ENCODE peak calls at places on chromosomes 1 and 21, in ten cellular contexts. Y is breast epithelium, I is HTR-8/SVneo, G is AG04450, C is ELF-1, P is upper lobe of right lung, E is adipocyte, F is CD14-positive monocyte, B is lower lobe of right lung, H is left ventricle myocardium superior. O is an unnamed sample.

GRCh38 chr1:197184190-197184589 is 37.7 kb upstream of the ASPM start:
- DNase-seq in Y (no peak), I (no peak), G (no peak), C (no peak), P (no peak), E (peak; percentile 59), F (no peak), B (no peak), H (no peak), O (no peak)

GRCh38 chr1:54583868-54584267 is 35.8 kb downstream of the ACOT11 start:
- DNase-seq in Y (no peak), I (no peak), G (no peak), C (no peak), P (no peak), E (no peak), F (no peak), B (no peak), H (no peak), O (no peak)

GRCh38 chr1:41504126-41505035 is 19.9 kb upstream of the EDN2 start:
- DNase-seq in Y (no peak), I (no peak), G (no peak), C (no peak), P (no peak), E (peak; percentile 44), F (no peak), B (no peak), H (no peak), O (peak; percentile 54)

GRCh38 chr1:234899041-234899787 is 229.4 kb downstream of the TOMM20 start:
- DNase-seq in Y (no peak), I (no peak), G (no peak), C (peak; percentile 40), P (peak; percentile 76), E (no peak), F (no peak), B (peak; percentile 71), H (peak; percentile 53), O (no peak)

GRCh38 chr1:200006711-200007110 is 20.8 kb upstream of the NR5A2 start:
- DNase-seq in Y (no peak), I (no peak), G (no peak), C (no peak), P (no peak), E (no peak), F (no peak), B (no peak), H (no peak), O (no peak)

GRCh38 chr1:36297062-36297461 is 9.1 kb upstream of the SH3D21 start:
- DNase-seq in Y (peak; percentile 28), I (no peak), G (no peak), C (no peak), P (no peak), E (no peak), F (no peak), B (no peak), H (no peak), O (no peak)

GRCh38 chr1:97350662-97351061 is 570.2 kb downstream of the DPYD start:
- DNase-seq in Y (no peak), I (no peak), G (peak; percentile 61), C (no peak), P (no peak), E (peak; percentile 41), F (no peak), B (no peak), H (no peak), O (no peak)

GRCh38 chr1:17874665-17875064 is 119.5 kb downstream of the ACTL8 start:
- DNase-seq in Y (no peak), I (peak; percentile 40), G (peak; percentile 83), C (peak; percentile 49), P (peak; percentile 36), E (peak; percentile 87), F (no peak), B (no peak), H (no peak), O (no peak)

GRCh38 chr1:5640845-5641244 is 351.4 kb downstream of the NPHP4 start:
- DNase-seq in Y (no peak), I (no peak), G (no peak), C (peak; percentile 32), P (no peak), E (no peak), F (no peak), B (no peak), H (no peak), O (no peak)

GRCh38 chr1:87588445-87588844 is 259.8 kb downstream of the LMO4 start:
- DNase-seq in Y (no peak), I (no peak), G (peak; percentile 36), C (no peak), P (no peak), E (no peak), F (no peak), B (no peak), H (no peak), O (no peak)

GRCh38 chr1:192726820-192727504 is 81.9 kb upstream of the RGS2 start:
- DNase-seq in Y (no peak), I (no peak), G (no peak), C (no peak), P (no peak), E (no peak), F (no peak), B (no peak), H (no peak), O (no peak)

GRCh38 chr1:228021526-228022030 is 14.8 kb downstream of the WNT3A start:
- DNase-seq in Y (no peak), I (no peak), G (no peak), C (no peak), P (peak; percentile 63), E (no peak), F (no peak), B (peak; percentile 52), H (peak; percentile 8), O (no peak)

GRCh38 chr21:42214921-42215320 is 4.0 kb upstream of the ABCG1 start:
- DNase-seq in Y (no peak), I (no peak), G (no peak), C (no peak), P (no peak), E (no peak), F (no peak), B (no peak), H (no peak), O (no peak)

GRCh38 chr1:110425611-110426152 is 18.2 kb upstream of the LAMTOR5 start:
- DNase-seq in Y (no peak), I (no peak), G (no peak), C (no peak), P (no peak), E (peak; percentile 6), F (no peak), B (no peak), H (peak; percentile 62), O (no peak)

GRCh38 chr21:26444646-26445045 is 128.4 kb downstream of the CYYR1 start:
- DNase-seq in Y (no peak), I (no peak), G (no peak), C (no peak), P (no peak), E (no peak), F (no peak), B (no peak), H (no peak), O (no peak)

GRCh38 chr1:244863491-244864252 is 671 bp downstream of the HNRNPU start:
- DNase-seq in Y (peak; percentile 38), I (no peak), G (no peak), C (no peak), P (peak; percentile 81), E (no peak), F (peak; percentile 50), B (peak; percentile 69), H (peak; percentile 69), O (no peak)

GRCh38 chr1:25616080-25616931 is at the start of gene MAN1C1:
- DNase-seq in Y (peak; percentile 66), I (peak; percentile 96), G (peak; percentile 46), C (peak; percentile 89), P (peak; percentile 95), E (peak; percentile 95), F (peak; percentile 86), B (peak; percentile 91), H (peak; percentile 95), O (peak; percentile 67)

GRCh38 chr1:224080082-224080774 is 33.7 kb upstream of the FBXO28 start:
- DNase-seq in Y (peak; percentile 19), I (no peak), G (no peak), C (no peak), P (no peak), E (peak; percentile 22), F (no peak), B (no peak), H (no peak), O (no peak)

GRCh38 chr1:46489169-46489637 is 433 bp upstream of the DMBX1 start:
- DNase-seq in Y (no peak), I (no peak), G (no peak), C (peak; percentile 53), P (no peak), E (no peak), F (no peak), B (no peak), H (no peak), O (no peak)

GRCh38 chr1:161763522-161764098 is 2.5 kb upstream of the ATF6 start:
- DNase-seq in Y (no peak), I (no peak), G (no peak), C (peak; percentile 33), P (no peak), E (peak; percentile 36), F (no peak), B (no peak), H (no peak), O (no peak)

GRCh38 chr21:36849461-36849860 is 117.0 kb downstream of the HLCS start:
- DNase-seq in Y (no peak), I (no peak), G (no peak), C (no peak), P (no peak), E (no peak), F (no peak), B (no peak), H (no peak), O (no peak)

GRCh38 chr1:114086601-114087368 is 66.9 kb downstream of the SYT6 start:
- DNase-seq in Y (no peak), I (no peak), G (no peak), C (no peak), P (no peak), E (no peak), F (no peak), B (no peak), H (no peak), O (no peak)

GRCh38 chr21:38802050-38803026 is 3.4 kb upstream of the ETS2 start:
- DNase-seq in Y (no peak), I (no peak), G (no peak), C (peak; percentile 64), P (no peak), E (no peak), F (no peak), B (no peak), H (no peak), O (no peak)

GRCh38 chr1:113835686-113836290 is 23.5 kb upstream of the RSBN1 start:
- DNase-seq in Y (no peak), I (no peak), G (peak; percentile 16), C (no peak), P (no peak), E (peak; percentile 88), F (no peak), B (no peak), H (no peak), O (peak; percentile 2)

GRCh38 chr1:29280780-29281131 is 44.4 kb downstream of the PTPRU start:
- DNase-seq in Y (no peak), I (no peak), G (no peak), C (no peak), P (no peak), E (no peak), F (no peak), B (no peak), H (no peak), O (no peak)

GRCh38 chr1:201575912-201576311 is 37.0 kb downstream of the NAV1 start:
- DNase-seq in Y (no peak), I (no peak), G (no peak), C (no peak), P (no peak), E (no peak), F (no peak), B (peak; percentile 8), H (no peak), O (no peak)

GRCh38 chr1:19257178-19257914 is 5.7 kb downstream of the MRTO4 start:
- DNase-seq in Y (no peak), I (no peak), G (no peak), C (no peak), P (peak; percentile 79), E (no peak), F (no peak), B (no peak), H (peak; percentile 42), O (no peak)

GRCh38 chr1:217026506-217026905 is 303.3 kb upstream of the ESRRG start:
- DNase-seq in Y (no peak), I (no peak), G (no peak), C (no peak), P (no peak), E (no peak), F (no peak), B (no peak), H (no peak), O (no peak)

O was measured in SHP77 treated with DMSO at 0.1 percent for 48 hours.